ENCODE peak calls at places on chromosomes 11 and 22, in four cellular contexts. One of them, this sample, is unnamed.

GRCh38 chr11:6505577-6506240 is 8.6 kb downstream of the DNHD1 start:
- DNase-seq in SK-N-SH: peak
- DNase-seq in K562: peak
- DNase-seq in HepG2: peak
- DNase-seq in this sample: peak

GRCh38 chr11:95499516-95500135 is 268.6 kb upstream of the SESN3 start:
- DNase-seq in SK-N-SH: no peak
- DNase-seq in K562: no peak
- DNase-seq in HepG2: no peak
- DNase-seq in this sample: no peak

GRCh38 chr22:38718414-38718813 is 12.7 kb downstream of the GTPBP1 start:
- DNase-seq in SK-N-SH: peak
- DNase-seq in K562: no peak
- DNase-seq in HepG2: peak
- DNase-seq in this sample: peak

GRCh38 chr11:124285610-124286344 is 28.0 kb downstream of the OR8D1 start:
- DNase-seq in SK-N-SH: no peak
- DNase-seq in K562: no peak
- DNase-seq in HepG2: no peak
- DNase-seq in this sample: no peak

GRCh38 chr11:119149371-119150275 is 771 bp downstream of the ABCG4 start:
- DNase-seq in SK-N-SH: peak
- DNase-seq in K562: no peak
- DNase-seq in HepG2: no peak
- DNase-seq in this sample: no peak

GRCh38 chr11:86185346-86185745 is 59.2 kb upstream of the EED start:
- DNase-seq in SK-N-SH: no peak
- DNase-seq in K562: no peak
- DNase-seq in HepG2: no peak
- DNase-seq in this sample: no peak

GRCh38 chr11:68168694-68169093 is 44.4 kb downstream of the KMT5B start:
- DNase-seq in SK-N-SH: no peak
- DNase-seq in K562: no peak
- DNase-seq in HepG2: no peak
- DNase-seq in this sample: no peak

GRCh38 chr22:46006379-46007002 is 29.5 kb upstream of the WNT7B start:
- DNase-seq in SK-N-SH: peak
- DNase-seq in K562: peak
- DNase-seq in HepG2: peak
- DNase-seq in this sample: peak

GRCh38 chr11:93537022-93537421 is 6.2 kb downstream of the SMCO4 start:
- DNase-seq in SK-N-SH: no peak
- DNase-seq in K562: no peak
- DNase-seq in HepG2: no peak
- DNase-seq in this sample: no peak

GRCh38 chr11:27926981-27927481 is 180.9 kb downstream of the KIF18A start:
- DNase-seq in SK-N-SH: no peak
- DNase-seq in K562: no peak
- DNase-seq in HepG2: no peak
- DNase-seq in this sample: no peak

GRCh38 chr11:86749861-86750401 is 50.4 kb upstream of the PRSS23 start:
- DNase-seq in SK-N-SH: no peak
- DNase-seq in K562: no peak
- DNase-seq in HepG2: no peak
- DNase-seq in this sample: no peak

GRCh38 chr22:26585104-26585790 is 4.7 kb downstream of the TPST2 start:
- DNase-seq in SK-N-SH: peak
- DNase-seq in K562: no peak
- DNase-seq in HepG2: no peak
- DNase-seq in this sample: no peak

GRCh38 chr11:45662665-45663485 is 2.5 kb downstream of the CHST1 start:
- DNase-seq in SK-N-SH: peak
- DNase-seq in K562: peak
- DNase-seq in HepG2: peak
- DNase-seq in this sample: no peak

GRCh38 chr11:22920939-22921565 is 60.8 kb upstream of the CCDC179 start:
- DNase-seq in SK-N-SH: peak
- DNase-seq in K562: no peak
- DNase-seq in HepG2: peak
- DNase-seq in this sample: no peak

GRCh38 chr11:129721685-129722084 is 94.0 kb upstream of the TMEM45B start:
- DNase-seq in SK-N-SH: no peak
- DNase-seq in K562: no peak
- DNase-seq in HepG2: no peak
- DNase-seq in this sample: no peak

GRCh38 chr11:68008381-68009337 is 1.5 kb upstream of the ALDH3B1 start:
- DNase-seq in SK-N-SH: peak
- DNase-seq in K562: no peak
- DNase-seq in HepG2: no peak
- DNase-seq in this sample: no peak

GRCh38 chr22:33923660-33924246 is 3.5 kb upstream of the LARGE1 start:
- DNase-seq in SK-N-SH: peak
- DNase-seq in K562: peak
- DNase-seq in HepG2: peak
- DNase-seq in this sample: peak

GRCh38 chr11:78041843-78042455 is 18.9 kb upstream of the KCTD14 start:
- DNase-seq in SK-N-SH: no peak
- DNase-seq in K562: no peak
- DNase-seq in HepG2: no peak
- DNase-seq in this sample: no peak

GRCh38 chr11:111347002-111347722 is 31.9 kb downstream of the POU2AF1 start:
- DNase-seq in SK-N-SH: no peak
- DNase-seq in K562: no peak
- DNase-seq in HepG2: no peak
- DNase-seq in this sample: no peak

GRCh38 chr11:97964332-97965004 is 1056.3 kb upstream of the CNTN5 start:
- DNase-seq in SK-N-SH: no peak
- DNase-seq in K562: peak
- DNase-seq in HepG2: no peak
- DNase-seq in this sample: no peak

GRCh38 chr11:111308140-111308539 is 9.8 kb downstream of the POU2AF3 start:
- DNase-seq in SK-N-SH: no peak
- DNase-seq in K562: no peak
- DNase-seq in HepG2: peak
- DNase-seq in this sample: no peak

GRCh38 chr11:36131719-36132349 is 157.4 kb downstream of the COMMD9 start:
- DNase-seq in SK-N-SH: peak
- DNase-seq in K562: peak
- DNase-seq in HepG2: peak
- DNase-seq in this sample: no peak

GRCh38 chr11:75814369-75814685 is 683 bp upstream of the UVRAG start:
- DNase-seq in SK-N-SH: no peak
- DNase-seq in K562: no peak
- DNase-seq in HepG2: no peak
- DNase-seq in this sample: no peak

GRCh38 chr11:47338396-47339241 is 13.9 kb downstream of the MYBPC3 start:
- DNase-seq in SK-N-SH: no peak
- DNase-seq in K562: no peak
- DNase-seq in HepG2: no peak
- DNase-seq in this sample: no peak

GRCh38 chr11:8760896-8761295 is 78.3 kb downstream of the RPL27A start:
- DNase-seq in SK-N-SH: no peak
- DNase-seq in K562: no peak
- DNase-seq in HepG2: no peak
- DNase-seq in this sample: no peak

GRCh38 chr11:77113382-77114088 is 10.9 kb downstream of the OMP start:
- DNase-seq in SK-N-SH: peak
- DNase-seq in K562: peak
- DNase-seq in HepG2: no peak
- DNase-seq in this sample: no peak

GRCh38 chr11:46686886-46687810 is 13.3 kb downstream of the ARHGAP1 start:
- DNase-seq in SK-N-SH: no peak
- DNase-seq in K562: no peak
- DNase-seq in HepG2: no peak
- DNase-seq in this sample: no peak

GRCh38 chr11:96339704-96340554 is 3.1 kb downstream of the MAML2 start:
- DNase-seq in SK-N-SH: no peak
- DNase-seq in K562: no peak
- DNase-seq in HepG2: no peak
- DNase-seq in this sample: no peak

GRCh38 chr22:45422237-45422983 is 8.9 kb downstream of the RIBC2 start:
- DNase-seq in SK-N-SH: no peak
- DNase-seq in K562: no peak
- DNase-seq in HepG2: no peak
- DNase-seq in this sample: no peak

GRCh38 chr11:73194593-73194992 is 23.5 kb upstream of the P2RY2 start:
- DNase-seq in SK-N-SH: no peak
- DNase-seq in K562: no peak
- DNase-seq in HepG2: no peak
- DNase-seq in this sample: no peak
- TF ChIP-seq ELF1 in SK-N-SH: no peak
- TF ChIP-seq ELF1 in K562: no peak
- TF ChIP-seq ELF1 in HepG2: no peak
- TF ChIP-seq ELF1 in this sample: no peak

GRCh38 chr11:32830796-32831195 is 1.1 kb downstream of the PRRG4 start:
- DNase-seq in SK-N-SH: no peak
- DNase-seq in K562: no peak
- DNase-seq in HepG2: no peak
- DNase-seq in this sample: no peak
- TF ChIP-seq JUND in SK-N-SH: no peak
- TF ChIP-seq JUND in K562: no peak
- TF ChIP-seq JUND in HepG2: no peak
- TF ChIP-seq JUND in this sample: no peak

DNA sequence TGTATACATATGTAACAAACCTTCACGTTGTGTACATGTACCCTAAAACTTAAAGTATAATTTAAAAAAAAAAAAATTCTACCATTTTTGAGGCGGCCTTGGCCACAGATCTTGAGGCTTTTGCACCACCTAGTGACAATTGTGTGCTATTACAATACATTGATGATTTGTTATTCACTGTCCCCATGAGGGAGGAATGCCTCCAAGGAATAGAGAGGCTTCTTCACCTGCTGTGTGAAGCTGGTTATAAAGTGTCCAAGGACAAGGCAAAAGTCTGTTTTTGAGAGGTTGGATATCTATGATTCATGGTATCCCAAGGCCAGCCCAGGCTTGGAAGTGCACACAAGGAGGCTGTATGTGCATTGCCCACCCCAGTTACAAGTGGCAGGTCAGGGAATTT is 30.7 kb downstream of the SLC22A25 start:
- DNase-seq in SK-N-SH: peak
- DNase-seq in K562: peak
- DNase-seq in HepG2: peak
- DNase-seq in this sample: peak
- TF ChIP-seq ELF1 in SK-N-SH: no peak
- TF ChIP-seq ELF1 in K562: no peak
- TF ChIP-seq ELF1 in HepG2: no peak
- TF ChIP-seq ELF1 in this sample: no peak

DNA sequence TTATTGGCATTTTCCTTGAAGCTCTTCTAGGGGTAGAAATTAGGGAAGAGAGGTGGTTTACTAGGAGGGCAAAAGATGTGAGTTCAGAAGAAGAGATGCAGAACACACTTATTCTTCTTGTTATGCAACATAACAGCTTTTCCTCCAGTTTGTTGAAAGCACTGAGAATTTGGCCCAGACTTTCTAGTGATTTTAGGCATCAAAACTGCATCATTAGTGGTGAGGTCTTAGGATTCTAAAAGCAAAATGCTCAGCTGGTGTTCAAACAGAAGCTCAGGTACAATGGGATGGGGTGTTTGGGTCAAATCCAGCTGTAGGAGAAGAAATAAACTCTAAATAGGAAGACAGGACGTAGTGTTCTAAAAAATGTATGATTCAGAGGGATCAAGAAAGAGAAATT is 221.1 kb downstream of the OPCML start:
- DNase-seq in SK-N-SH: no peak
- DNase-seq in K562: no peak
- DNase-seq in HepG2: no peak
- DNase-seq in this sample: no peak
- TF ChIP-seq JUND in SK-N-SH: no peak
- TF ChIP-seq JUND in K562: no peak
- TF ChIP-seq JUND in HepG2: no peak
- TF ChIP-seq JUND in this sample: no peak

GRCh38 chr11:12239396-12240298 is 129.3 kb downstream of the MICAL2 start:
- DNase-seq in SK-N-SH: no peak
- DNase-seq in K562: no peak
- DNase-seq in HepG2: no peak
- DNase-seq in this sample: no peak
- TF ChIP-seq ELF1 in SK-N-SH: no peak
- TF ChIP-seq ELF1 in K562: no peak
- TF ChIP-seq ELF1 in HepG2: no peak
- TF ChIP-seq ELF1 in this sample: no peak

DNA sequence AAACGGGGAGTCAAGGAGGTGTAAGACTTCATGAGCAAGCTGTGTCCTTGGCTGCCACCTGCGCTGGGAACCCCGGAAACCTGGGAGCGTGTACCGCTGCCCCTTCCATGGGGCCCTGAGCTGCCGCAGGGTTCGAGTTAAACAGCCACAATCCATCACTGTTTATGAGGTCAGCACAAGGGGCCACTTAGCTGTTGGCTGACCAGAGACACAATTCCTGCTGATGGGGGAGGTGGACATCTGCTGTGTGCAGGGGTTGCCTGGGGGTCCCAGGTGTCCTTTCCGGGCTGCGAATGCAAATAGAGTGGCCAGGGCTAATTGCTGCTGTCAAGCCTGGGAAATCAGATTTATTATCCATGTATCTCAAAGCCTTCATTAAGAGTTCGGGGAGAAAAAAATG is 549.3 kb downstream of the BRD1 start:
- DNase-seq in SK-N-SH: peak
- DNase-seq in K562: no peak
- DNase-seq in HepG2: no peak
- DNase-seq in this sample: no peak
- TF ChIP-seq JUND in SK-N-SH: no peak
- TF ChIP-seq JUND in K562: no peak
- TF ChIP-seq JUND in HepG2: no peak
- TF ChIP-seq JUND in this sample: no peak